ENCODE peak calls at places on chromosomes 3 and 15, in ten cellular contexts. Q is right atrium auricular region, G is PC-3, Y is AG09319, N is MM.1S, U is RWPE1, T is brain microvascular endothelial cell, P is fibroblast of lung, L is progenitor cell of endocrine pancreas, W is epithelial cell of esophagus. B is an unnamed sample.

GRCh38 chr3:126474498-126475410 is 937 bp downstream of the ZXDC start:
- DNase-seq in Q (peak), G (peak), Y (no peak), N (peak), U (no peak), T (peak), P (peak), L (peak), W (peak), B (peak)

GRCh38 chr3:53161820-53162671 is 1.0 kb downstream of the PRKCD start:
- DNase-seq in Q (no peak), G (peak), Y (no peak), N (peak), U (peak), T (no peak), P (peak), L (peak), W (peak), B (peak)

GRCh38 chr3:20622304-20622703 is 436.3 kb upstream of the SGO1 start:
- DNase-seq in Q (no peak), G (peak), Y (peak), N (no peak), U (no peak), T (peak), P (peak), L (no peak), W (peak), B (no peak)

GRCh38 chr3:77081240-77081661 is 41.4 kb downstream of the ROBO2 start:
- DNase-seq in Q (no peak), G (peak), Y (peak), N (no peak), U (peak), T (peak), P (peak), L (no peak), W (peak), B (no peak)

GRCh38 chr3:179432021-179432420 is 19.2 kb downstream of the GNB4 start:
- DNase-seq in Q (no peak), G (no peak), Y (no peak), N (peak), U (no peak), T (no peak), P (no peak), L (no peak), W (no peak), B (no peak)

GRCh38 chr15:78455749-78456148 is 17.7 kb downstream of the IREB2 start:
- DNase-seq in Q (no peak), G (no peak), Y (no peak), N (no peak), U (no peak), T (no peak), P (peak), L (no peak), W (no peak), B (no peak)

GRCh38 chr3:10437272-10437994 is 68.0 kb downstream of the ATP2B2 start:
- DNase-seq in Q (no peak), G (peak), Y (no peak), N (no peak), U (no peak), T (peak), P (peak), L (no peak), W (peak), B (peak)

GRCh38 chr3:172965256-172965655 is 175.8 kb downstream of the SPATA16 start:
- DNase-seq in Q (no peak), G (peak), Y (no peak), N (no peak), U (no peak), T (no peak), P (peak), L (no peak), W (no peak), B (no peak)

GRCh38 chr15:31024979-31025378 is 33.6 kb upstream of the MTMR10 start:
- DNase-seq in Q (no peak), G (no peak), Y (no peak), N (no peak), U (no peak), T (peak), P (peak), L (no peak), W (no peak), B (no peak)

GRCh38 chr3:193452338-193452737 is 73.8 kb upstream of the ATP13A5 start:
- DNase-seq in Q (no peak), G (peak), Y (no peak), N (peak), U (peak), T (no peak), P (no peak), L (no peak), W (peak), B (no peak)

GRCh38 chr15:89506026-89506686 is 9.8 kb upstream of the RHCG start:
- DNase-seq in Q (peak), G (no peak), Y (no peak), N (no peak), U (no peak), T (no peak), P (no peak), L (no peak), W (no peak), B (no peak)

GRCh38 chr3:37726445-37727000 is 135.2 kb upstream of the CTDSPL start:
- DNase-seq in Q (no peak), G (no peak), Y (no peak), N (no peak), U (no peak), T (no peak), P (peak), L (no peak), W (no peak), B (no peak)

GRCh38 chr3:57066471-57066870 is 6.0 kb downstream of the SPATA12 start:
- DNase-seq in Q (no peak), G (no peak), Y (no peak), N (no peak), U (no peak), T (no peak), P (peak), L (no peak), W (no peak), B (no peak)

GRCh38 chr3:57068437-57069089 is 8.1 kb downstream of the SPATA12 start:
- DNase-seq in Q (peak), G (peak), Y (peak), N (no peak), U (peak), T (peak), P (peak), L (no peak), W (peak), B (peak)

GRCh38 chr3:57064615-57065014 is 4.2 kb downstream of the SPATA12 start:
- DNase-seq in Q (no peak), G (no peak), Y (no peak), N (no peak), U (no peak), T (no peak), P (no peak), L (no peak), W (no peak), B (no peak)

GRCh38 chr3:57063027-57063426 is 2.6 kb downstream of the SPATA12 start:
- DNase-seq in Q (no peak), G (no peak), Y (no peak), N (no peak), U (no peak), T (no peak), P (no peak), L (no peak), W (no peak), B (no peak)

GRCh38 chr3:57065588-57065987 is 5.1 kb downstream of the SPATA12 start:
- DNase-seq in Q (no peak), G (peak), Y (no peak), N (no peak), U (no peak), T (peak), P (peak), L (no peak), W (peak), B (no peak)
- TF ChIP-seq CTCF in Q (no peak), G (no peak), Y (no peak), N (no peak), U (no peak), T (peak), P (no peak), L (no peak), W (no peak), B (no peak)

DNA sequence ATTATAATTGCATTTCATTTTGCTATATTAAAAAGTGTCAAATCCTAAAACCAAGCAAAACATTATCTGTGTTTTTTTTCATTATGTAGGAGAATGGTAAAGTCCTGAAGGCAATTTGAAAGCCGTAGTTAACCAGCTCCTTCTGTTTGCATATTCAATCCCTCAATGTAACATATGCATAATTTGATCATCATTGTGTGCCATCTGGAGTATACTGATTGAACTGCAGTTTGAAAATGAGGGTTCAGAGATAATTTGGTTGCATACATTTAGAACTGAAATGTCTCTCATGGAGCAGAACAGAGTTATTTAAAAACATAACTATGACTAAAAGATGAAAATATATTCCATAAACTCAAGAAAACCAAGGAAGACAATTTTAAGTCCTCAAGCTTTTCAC is 518.6 kb downstream of the GBE1 start:
- DNase-seq in Q (no peak), G (peak), Y (no peak), N (peak), U (peak), T (no peak), P (peak), L (no peak), W (peak), B (no peak)
- TF ChIP-seq CTCF in Q (peak), G (peak), Y (peak), N (peak), U (peak), T (peak), P (peak), L (peak), W (peak), B (peak)

GRCh38 chr15:50886139-50886467 is 22.4 kb upstream of the AP4E1 start:
- DNase-seq in Q (no peak), G (no peak), Y (no peak), N (no peak), U (no peak), T (no peak), P (no peak), L (no peak), W (no peak), B (no peak)
- TF ChIP-seq CTCF in Q (no peak), G (peak), Y (no peak), N (no peak), U (peak), T (no peak), P (no peak), L (no peak), W (no peak), B (no peak)

DNA sequence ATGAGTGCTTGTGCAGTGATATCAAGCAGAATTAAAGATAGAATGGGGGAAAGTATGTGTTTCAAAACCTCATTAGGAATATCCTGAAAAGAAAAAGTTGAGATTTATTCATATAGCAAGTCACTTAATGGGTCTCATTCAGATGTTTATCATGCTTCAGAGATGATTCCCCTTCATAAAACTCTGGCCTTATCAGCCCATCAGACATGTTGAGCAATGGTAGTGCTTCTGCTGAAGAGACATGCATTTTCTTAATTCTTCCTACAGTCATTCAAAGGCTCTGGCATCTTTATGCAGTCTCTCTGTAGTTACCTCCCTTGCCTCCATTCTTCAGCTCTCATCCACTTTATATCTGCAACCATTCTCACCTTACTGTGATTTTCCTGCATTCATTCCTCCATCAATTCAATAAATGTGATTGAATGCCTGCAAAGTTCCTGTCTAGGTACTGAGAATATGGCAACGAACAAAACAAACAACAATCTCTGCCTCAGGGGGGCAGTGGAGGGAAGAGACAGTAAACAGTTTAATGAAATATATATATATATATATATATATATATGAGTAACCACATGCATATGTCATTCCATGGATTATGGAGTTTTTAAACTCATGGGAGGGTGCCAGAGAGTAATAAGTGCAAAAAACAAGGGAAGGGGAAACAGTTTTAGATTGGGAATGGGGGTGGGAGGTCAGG is 138.5 kb downstream of the NECTIN3 start:
- DNase-seq in Q (no peak), G (peak), Y (no peak), N (no peak), U (no peak), T (peak), P (peak), L (no peak), W (peak), B (no peak)
- TF ChIP-seq CTCF in Q (no peak), G (peak), Y (no peak), N (no peak), U (no peak), T (no peak), P (no peak), L (no peak), W (no peak), B (no peak)

DNA sequence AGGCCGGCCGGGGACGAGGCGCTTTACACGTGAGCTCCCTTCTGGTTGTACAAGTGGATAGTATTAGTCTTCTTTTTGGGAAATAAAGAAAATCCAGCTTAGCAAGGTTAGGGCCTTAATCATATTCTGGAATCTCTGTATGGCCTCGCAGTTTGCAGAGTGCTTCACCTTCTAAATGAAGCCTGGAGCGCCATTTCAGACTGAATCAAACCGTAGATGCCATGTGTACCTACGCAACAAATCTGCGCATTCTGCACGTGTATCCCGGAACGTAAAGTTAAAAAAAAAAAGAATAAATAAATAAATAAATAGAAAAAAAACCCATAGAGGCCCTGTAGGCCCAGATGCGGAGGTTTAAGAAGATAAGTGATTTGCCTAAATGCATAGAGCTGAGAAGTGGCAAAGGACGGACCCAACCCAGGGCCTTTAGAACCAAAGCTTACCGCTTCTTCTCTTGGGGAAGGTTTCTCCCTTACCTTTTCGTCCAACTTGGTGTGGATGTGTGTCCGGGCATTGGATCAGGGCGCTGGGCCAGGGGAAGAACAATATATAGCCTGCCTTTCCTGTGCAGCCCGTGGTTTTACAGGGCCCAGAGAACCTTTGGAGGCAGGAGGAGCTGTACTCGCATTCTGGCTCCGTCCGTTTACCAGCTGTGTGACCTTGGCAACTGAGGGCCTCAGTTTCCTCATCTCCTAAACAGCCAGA is 516 bp upstream of the P3H2 start:
- DNase-seq in Q (no peak), G (no peak), Y (no peak), N (no peak), U (no peak), T (no peak), P (no peak), L (no peak), W (no peak), B (no peak)
- TF ChIP-seq CTCF in Q (no peak), G (no peak), Y (no peak), N (no peak), U (peak), T (no peak), P (no peak), L (no peak), W (peak), B (no peak)

DNA sequence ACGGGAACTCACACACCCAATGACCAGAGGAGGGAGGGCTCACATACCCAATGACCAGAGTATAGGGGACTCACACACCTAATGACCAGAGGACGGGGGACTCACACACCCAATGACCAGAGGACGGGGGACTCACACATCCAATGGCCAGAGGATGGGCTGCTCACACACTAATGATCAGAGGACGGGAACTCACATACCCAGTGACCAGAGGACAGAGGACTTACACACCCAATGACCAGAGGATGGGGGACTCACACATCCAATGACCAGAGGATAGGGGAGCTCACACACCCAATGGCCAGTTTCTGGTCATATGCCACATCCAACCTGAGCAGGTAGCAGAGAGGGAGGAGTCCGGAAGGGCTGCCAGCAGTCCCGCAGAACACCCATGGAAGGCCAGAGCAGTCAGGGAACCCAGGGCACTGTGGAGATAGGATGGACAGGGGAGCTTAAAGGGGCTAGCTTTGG is 10.4 kb downstream of the RAB6B start:
- DNase-seq in Q (peak), G (no peak), Y (no peak), N (no peak), U (no peak), T (no peak), P (no peak), L (no peak), W (no peak), B (no peak)
- TF ChIP-seq CTCF in Q (no peak), G (no peak), Y (no peak), N (no peak), U (no peak), T (no peak), P (no peak), L (no peak), W (no peak), B (no peak)

GRCh38 chr15:58223432-58223831 is 85.3 kb downstream of the AQP9 start:
- DNase-seq in Q (no peak), G (no peak), Y (no peak), N (no peak), U (no peak), T (no peak), P (no peak), L (no peak), W (no peak), B (no peak)

GRCh38 chr15:58224068-58224467 is 85.9 kb downstream of the AQP9 start:
- DNase-seq in Q (no peak), G (no peak), Y (peak), N (no peak), U (no peak), T (no peak), P (peak), L (no peak), W (no peak), B (no peak)

GRCh38 chr15:58221591-58222241 is 83.5 kb downstream of the AQP9 start:
- DNase-seq in Q (no peak), G (peak), Y (no peak), N (peak), U (peak), T (peak), P (no peak), L (no peak), W (peak), B (peak)

GRCh38 chr15:58227706-58228543 is 89.7 kb downstream of the AQP9 start:
- DNase-seq in Q (peak), G (peak), Y (peak), N (peak), U (peak), T (peak), P (peak), L (peak), W (peak), B (peak)

GRCh38 chr15:58222698-58223097 is 84.5 kb downstream of the AQP9 start:
- DNase-seq in Q (no peak), G (no peak), Y (no peak), N (no peak), U (no peak), T (no peak), P (peak), L (no peak), W (no peak), B (no peak)
- TF ChIP-seq CTCF in Q (no peak), G (no peak), Y (no peak), N (no peak), U (no peak), T (peak), P (no peak), L (no peak), W (peak), B (no peak)

GRCh38 chr15:82808634-82809041 is 790 bp upstream of the WHAMM start:
- DNase-seq in Q (no peak), G (no peak), Y (no peak), N (peak), U (no peak), T (no peak), P (no peak), L (no peak), W (no peak), B (no peak)

GRCh38 chr15:82810863-82811421 is 1.5 kb downstream of the WHAMM start:
- DNase-seq in Q (no peak), G (peak), Y (no peak), N (peak), U (no peak), T (no peak), P (no peak), L (no peak), W (peak), B (peak)

GRCh38 chr15:82807920-82808633 is 1.4 kb upstream of the WHAMM start:
- DNase-seq in Q (no peak), G (no peak), Y (no peak), N (peak), U (no peak), T (no peak), P (no peak), L (no peak), W (no peak), B (no peak)

GRCh38 chr15:82810061-82810862 is 834 bp downstream of the WHAMM start:
- DNase-seq in Q (no peak), G (peak), Y (peak), N (peak), U (no peak), T (no peak), P (peak), L (peak), W (peak), B (peak)

DNA sequence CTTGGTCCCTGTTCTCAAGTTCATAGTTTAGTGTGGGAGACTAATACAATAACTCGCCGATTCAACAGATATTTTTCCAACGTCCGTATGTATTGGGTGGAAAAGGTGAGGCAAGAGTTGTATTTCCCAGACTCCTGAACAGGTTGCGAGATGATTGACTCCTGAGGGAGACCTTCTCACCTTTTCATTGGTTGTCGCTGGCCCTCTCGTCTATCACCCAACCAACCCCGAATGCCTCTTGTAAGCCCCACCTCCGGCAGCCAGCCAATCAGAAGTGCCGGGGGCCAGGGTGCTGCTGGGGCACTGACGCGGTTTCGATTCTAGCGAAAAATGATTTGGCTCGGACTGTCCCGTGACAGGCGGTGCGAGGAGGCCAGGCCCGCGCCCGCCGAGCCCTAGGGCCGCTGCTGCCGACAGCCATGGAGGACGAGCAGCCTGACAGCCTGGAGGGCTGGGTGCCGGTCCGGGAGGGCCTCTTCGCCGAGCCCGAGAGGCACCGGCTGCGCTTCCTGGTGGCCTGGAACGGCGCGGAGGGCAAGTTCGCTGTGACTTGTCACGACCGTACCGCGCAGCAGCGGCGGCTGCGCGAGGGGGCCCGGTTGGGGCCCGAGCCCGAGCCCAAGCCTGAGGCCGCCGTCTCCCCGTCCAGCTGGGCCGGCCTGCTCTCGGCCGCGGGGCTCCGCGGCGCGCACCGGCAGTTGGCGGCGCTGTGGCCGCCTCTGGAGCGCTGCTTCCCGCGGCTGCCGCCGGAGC is at the start of gene WHAMM:
- DNase-seq in Q (peak), G (peak), Y (peak), N (peak), U (peak), T (peak), P (peak), L (peak), W (peak), B (peak)
- TF ChIP-seq CTCF in Q (no peak), G (no peak), Y (no peak), N (no peak), U (peak), T (no peak), P (no peak), L (peak), W (no peak), B (peak)

B was measured in GM13977.